ENCODE peak calls at places on chromosomes 2 and 18, in four cellular contexts. J is effector CD4-positive, alpha-beta T cell; U is kidney glomerular epithelial cell; M is tibial nerve. Q is an unnamed sample.
A peak's percentile ranks its signal among the peaks of the same experiment; 100 is the strongest.

GRCh38 chr2:185689906-185690539 is 48.6 kb upstream of the FSIP2 start:
- DNase-seq in M (no peak), U (peak; percentile 16), J (no peak), Q (no peak)

GRCh38 chr2:55102056-55102812 is 52.0 kb upstream of the RTN4 start:
- DNase-seq in M (no peak), U (peak; percentile 25), J (no peak), Q (no peak)

GRCh38 chr18:73669299-73669698 is 478.3 kb downstream of the FBXO15 start:
- DNase-seq in M (no peak), U (no peak), J (no peak), Q (no peak)

GRCh38 chr2:7007846-7008741 is 90.9 kb downstream of the RNF144A start:
- DNase-seq in J (no peak), U (no peak), M (peak; percentile 86), Q (no peak)

GRCh38 chr18:36188912-36189311 is 1.6 kb downstream of the MOCOS start:
- DNase-seq in J (no peak), M (no peak), U (no peak), Q (no peak)

GRCh38 chr18:49835405-49835804 is 22.1 kb upstream of the ACAA2 start:
- DNase-seq in M (no peak), J (no peak), U (no peak), Q (no peak)

GRCh38 chr2:238942941-238943715 is 95.2 kb downstream of the TWIST2 start:
- DNase-seq in U (no peak), M (no peak), J (no peak), Q (no peak)

GRCh38 chr18:50748243-50749229 is 71.3 kb downstream of the MRO start:
- DNase-seq in J (no peak), M (no peak), U (no peak), Q (no peak)

GRCh38 chr2:2620604-2621003 is 289.5 kb upstream of the MYT1L start:
- DNase-seq in M (no peak), J (no peak), U (no peak), Q (no peak)

GRCh38 chr2:11583203-11583752 is 49.4 kb downstream of the GREB1 start:
- DNase-seq in U (no peak), J (no peak), M (peak; percentile 46), Q (no peak)

GRCh38 chr18:10141559-10141958 is 227.7 kb downstream of the VAPA start:
- DNase-seq in U (no peak), M (no peak), J (no peak), Q (no peak)

GRCh38 chr2:45237850-45238542 is 228.7 kb upstream of the SIX2 start:
- DNase-seq in U (peak; percentile 76), J (no peak), M (peak; percentile 27), Q (no peak)